ENCODE peak calls at places on chromosome 14, in ten cellular contexts. G is esophagus squamous epithelium, M is ovary, H is stomach, N is HepG2, Z is HCT116, E is GM12892, K is heart left ventricle, D is transverse colon, R is GM12878. Q is an unnamed sample.
A peak's percentile ranks its signal among the peaks of the same experiment; 100 is the strongest.

GRCh38 chr14:104130974-104131651 is 7.3 kb upstream of the KIF26A start:
- DNase-seq in G (no peak), M (no peak), H (peak; percentile 82), N (peak; percentile 23), Z (no peak), E (no peak), K (peak; percentile 71), D (peak; percentile 66), R (no peak), Q (peak; percentile 56)

GRCh38 chr14:23359722-23360447 is 5.1 kb downstream of the EFS start:
- DNase-seq in G (no peak), M (no peak), H (no peak), N (no peak), Z (no peak), E (no peak), K (no peak), D (no peak), R (no peak), Q (no peak)

GRCh38 chr14:67365476-67365875 is 5.3 kb downstream of the EIF2S1 start:
- DNase-seq in G (no peak), M (no peak), H (no peak), N (no peak), Z (no peak), E (no peak), K (no peak), D (no peak), R (no peak), Q (no peak)

GRCh38 chr14:95025941-95026340 is 131.4 kb downstream of the DICER1 start:
- DNase-seq in G (no peak), M (no peak), H (no peak), N (no peak), Z (no peak), E (no peak), K (no peak), D (no peak), R (no peak), Q (no peak)

GRCh38 chr14:73463411-73463810 is 5.1 kb upstream of the NUMB start:
- DNase-seq in G (no peak), M (peak; percentile 29), H (peak; percentile 33), N (peak; percentile 56), Z (no peak), E (no peak), K (no peak), D (peak; percentile 26), R (no peak), Q (peak; percentile 46)

GRCh38 chr14:79051711-79052094 is 881.5 kb downstream of the NRXN3 start:
- DNase-seq in G (no peak), M (no peak), H (no peak), N (no peak), Z (no peak), E (no peak), K (no peak), D (no peak), R (no peak), Q (no peak)

GRCh38 chr14:54627325-54627717 is 60.4 kb downstream of the SAMD4A start:
- DNase-seq in G (no peak), M (no peak), H (no peak), N (no peak), Z (no peak), E (no peak), K (no peak), D (no peak), R (no peak), Q (no peak)

GRCh38 chr14:29216774-29217232 is 450.2 kb downstream of the FOXG1 start:
- DNase-seq in G (no peak), M (no peak), H (no peak), N (no peak), Z (no peak), E (no peak), K (no peak), D (no peak), R (no peak), Q (no peak)

DNA sequence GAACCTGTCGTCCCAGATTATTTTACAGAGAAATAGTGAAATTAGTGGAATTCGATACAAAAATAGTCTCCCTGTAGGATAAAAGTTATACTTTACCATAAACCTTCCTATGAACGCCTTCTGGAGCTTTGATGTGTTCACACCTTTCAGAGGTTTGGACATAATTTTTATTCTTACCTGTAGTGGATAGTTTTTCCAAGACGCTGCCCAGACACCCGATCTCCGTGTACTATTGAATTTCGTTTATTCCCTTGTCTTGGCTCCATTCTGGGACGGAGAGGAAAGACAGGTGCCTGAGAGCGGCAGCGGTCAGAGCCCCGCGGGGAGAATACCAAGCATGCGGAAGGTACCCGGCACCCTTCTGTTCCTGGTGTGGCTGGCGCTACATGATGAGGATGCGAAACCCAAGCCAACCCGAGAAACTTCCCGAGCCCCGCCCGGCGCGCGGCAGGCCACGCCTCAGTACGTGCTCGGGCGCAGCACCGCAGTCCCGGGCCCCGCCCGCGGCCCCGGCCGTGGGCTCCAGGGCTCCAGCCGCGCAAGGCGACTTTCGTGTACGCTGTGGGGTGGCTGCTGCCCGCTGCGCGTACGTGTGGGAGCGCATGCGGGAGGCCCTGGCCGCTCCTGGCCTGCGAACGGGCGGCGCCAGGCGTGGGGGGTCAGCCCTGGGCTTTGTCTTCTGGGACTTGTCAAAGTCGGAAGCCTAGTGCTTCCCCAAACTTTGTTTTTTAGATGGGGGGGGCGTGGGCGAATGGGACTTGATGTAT is 11.3 kb upstream of the SNAPC1 start:
- DNase-seq in G (peak; percentile 35), M (peak; percentile 70), H (peak; percentile 91), N (no peak), Z (peak; percentile 70), E (peak; percentile 77), K (peak; percentile 94), D (peak; percentile 91), R (peak; percentile 83), Q (no peak)
- TF ChIP-seq POLR2A in G (no peak), M (no peak), H (no peak), N (no peak), Z (peak; percentile 74), E (peak; percentile 86), K (peak; percentile 88), D (peak; percentile 76), R (peak; percentile 85), Q (no peak)

DNA sequence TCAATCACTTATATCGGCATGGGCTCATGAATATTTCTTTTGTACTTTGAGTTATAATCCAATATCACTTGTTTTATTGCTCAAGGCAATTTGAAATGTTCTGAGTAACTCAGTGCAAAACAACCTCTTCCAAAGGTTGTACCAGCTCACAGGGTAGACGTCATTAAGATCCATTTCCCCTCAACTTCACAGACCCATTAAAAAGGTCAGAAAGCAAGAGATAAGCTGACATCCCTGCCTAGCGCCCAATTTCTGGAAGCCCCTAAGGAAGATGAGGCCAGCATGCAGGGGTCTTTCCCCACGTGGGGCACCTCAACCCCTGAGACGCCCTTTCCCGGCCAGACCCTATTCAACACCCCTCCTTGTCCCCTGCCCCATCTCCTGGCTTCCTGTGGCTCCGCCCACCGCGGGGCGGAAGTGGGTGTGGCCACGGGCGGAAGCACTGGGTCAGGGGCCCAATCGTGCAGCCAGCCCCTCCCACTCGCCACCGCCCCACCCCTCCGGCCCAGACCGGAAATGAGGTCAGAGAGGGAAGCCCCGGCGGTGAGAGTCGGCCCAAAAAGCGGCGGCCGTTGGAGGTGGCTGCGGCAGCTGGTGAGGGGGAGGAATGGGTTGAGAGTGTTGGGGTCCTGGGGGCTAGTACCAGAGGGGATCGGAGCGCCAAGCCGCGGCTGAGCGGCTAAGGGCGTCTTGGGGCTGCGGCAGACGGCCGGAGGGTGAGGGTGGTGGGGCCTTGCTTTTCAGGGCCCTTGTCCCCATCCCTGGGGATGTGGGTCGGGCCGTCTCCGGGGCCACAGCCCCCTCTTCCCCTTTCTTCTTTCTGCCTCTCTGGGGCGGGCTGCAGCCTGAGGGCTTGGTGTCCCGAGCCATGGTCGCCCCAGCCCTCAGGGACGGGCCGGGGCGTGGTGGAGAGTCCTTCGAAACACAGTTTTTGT is at the start of gene GPATCH2L:
- DNase-seq in G (peak; percentile 72), M (peak; percentile 95), H (peak; percentile 96), N (peak; percentile 76), Z (peak; percentile 66), E (peak; percentile 93), K (peak; percentile 97), D (peak; percentile 96), R (peak; percentile 73), Q (peak; percentile 84)
- TF ChIP-seq POLR2A in G (peak; percentile 56), M (peak; percentile 62), H (no peak), N (peak; percentile 62), Z (no peak), E (peak; percentile 91), K (peak; percentile 76), D (peak; percentile 89), R (peak; percentile 92), Q (peak; percentile 67)

GRCh38 chr14:32202468-32202865 is 602 bp downstream of the RNU6-8 start:
- DNase-seq in G (no peak), M (peak; percentile 17), H (no peak), N (peak; percentile 60), Z (no peak), E (no peak), K (no peak), D (no peak), R (no peak), Q (no peak)

GRCh38 chr14:32201196-32201815 is 539 bp upstream of the RNU6-7 start:
- DNase-seq in G (peak; percentile 15), M (peak; percentile 88), H (peak; percentile 80), N (peak; percentile 98), Z (no peak), E (peak; percentile 33), K (peak; percentile 90), D (peak; percentile 94), R (no peak), Q (peak; percentile 40)

GRCh38 chr14:32203928-32204357 is 874 bp upstream of the RNU6-8 start:
- DNase-seq in G (no peak), M (peak; percentile 33), H (no peak), N (peak; percentile 31), Z (no peak), E (no peak), K (peak; percentile 56), D (peak; percentile 38), R (no peak), Q (no peak)

GRCh38 chr14:32201816-32202467 is at the start of gene RNU6-7:
- DNase-seq in G (no peak), M (peak; percentile 68), H (no peak), N (peak; percentile 61), Z (no peak), E (no peak), K (no peak), D (peak; percentile 24), R (no peak), Q (no peak)

DNA sequence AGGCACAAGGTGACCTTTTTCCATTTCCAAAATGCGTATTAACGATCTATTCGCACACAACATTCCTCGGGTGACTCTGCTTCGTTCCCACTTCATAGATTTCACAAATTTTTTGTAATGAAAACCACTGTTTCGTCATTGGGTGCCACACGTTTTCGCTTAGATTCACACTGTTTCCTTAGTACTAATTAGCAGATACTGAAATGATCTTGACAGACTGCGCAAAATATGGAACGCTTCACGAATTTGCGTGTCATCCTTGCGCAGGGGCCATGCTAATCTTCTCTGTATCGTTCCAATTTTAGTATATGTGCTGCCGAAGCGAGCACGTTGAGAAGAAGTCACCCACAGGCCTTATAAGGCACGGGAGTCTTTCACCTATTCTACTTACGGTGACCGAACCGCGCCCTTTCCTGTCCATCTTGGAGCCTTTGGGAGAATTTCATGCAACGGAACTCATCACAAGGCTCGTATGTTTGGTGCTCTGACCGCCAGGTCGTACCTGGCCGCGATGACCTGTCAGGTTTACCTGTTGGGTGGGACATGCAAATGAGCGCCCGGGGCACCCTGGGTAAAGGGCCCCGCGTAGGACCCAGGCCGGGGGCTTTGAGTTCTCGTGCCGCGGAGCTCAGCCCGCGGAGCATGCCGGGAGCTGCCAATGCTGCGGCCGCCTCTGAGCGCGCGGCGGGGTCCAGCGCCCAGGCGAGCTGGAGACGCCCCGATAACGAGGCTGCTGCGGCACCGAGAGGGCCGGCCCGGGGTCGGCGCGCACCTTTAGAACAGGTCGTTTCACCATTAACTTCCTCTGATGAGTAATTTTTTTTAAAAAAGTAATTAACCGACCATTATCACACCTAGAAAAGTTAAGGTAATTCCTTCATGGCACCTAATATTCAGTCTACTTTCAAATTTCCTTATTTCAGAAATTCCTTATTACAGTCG is at the start of gene RNU6-8:
- DNase-seq in G (peak; percentile 24), M (peak; percentile 93), H (peak; percentile 86), N (peak; percentile 96), Z (peak; percentile 80), E (peak; percentile 46), K (peak; percentile 93), D (peak; percentile 92), R (peak; percentile 57), Q (peak; percentile 57)
- TF ChIP-seq POLR2A in G (no peak), M (peak; percentile 36), H (no peak), N (peak; percentile 66), Z (peak; percentile 77), E (no peak), K (peak; percentile 70), D (peak; percentile 55), R (peak; percentile 54), Q (no peak)

GRCh38 chr14:102500190-102500661 is 9.3 kb downstream of the ANKRD9 start:
- DNase-seq in G (no peak), M (no peak), H (no peak), N (no peak), Z (no peak), E (no peak), K (peak; percentile 74), D (peak; percentile 44), R (no peak), Q (no peak)
- TF ChIP-seq POLR2A in G (no peak), M (no peak), H (no peak), N (no peak), Z (no peak), E (no peak), K (peak; percentile 29), D (no peak), R (no peak), Q (no peak)